ENCODE peak calls at places on chromosome 7, in four cellular contexts. One of them, this sample, is unnamed.

GRCh38 chr7:8422177-8422576 is 11.2 kb upstream of the NXPH1 start:
- DNase-seq in GM12878: no peak
- DNase-seq in HepG2: no peak
- DNase-seq in WTC11: no peak
- DNase-seq in this sample: no peak

GRCh38 chr7:17095001-17095574 is 203.4 kb upstream of the AHR start:
- DNase-seq in GM12878: no peak
- DNase-seq in WTC11: no peak
- DNase-seq in HepG2: no peak
- DNase-seq in this sample: no peak

GRCh38 chr7:139023076-139023475 is 12.8 kb downstream of the ZC3HAV1L start:
- DNase-seq in WTC11: no peak
- DNase-seq in GM12878: no peak
- DNase-seq in HepG2: no peak
- DNase-seq in this sample: no peak

GRCh38 chr7:27106181-27106905 is 3.9 kb upstream of the HOXA2 start:
- DNase-seq in WTC11: peak
- DNase-seq in HepG2: no peak
- DNase-seq in GM12878: no peak
- DNase-seq in this sample: no peak

GRCh38 chr7:81583882-81584533 is 185.8 kb downstream of the HGF start:
- DNase-seq in GM12878: no peak
- DNase-seq in WTC11: no peak
- DNase-seq in HepG2: no peak
- DNase-seq in this sample: no peak

GRCh38 chr7:30182186-30182585 is 47.4 kb downstream of the MTURN start:
- DNase-seq in GM12878: no peak
- DNase-seq in HepG2: no peak
- DNase-seq in WTC11: no peak
- DNase-seq in this sample: no peak

GRCh38 chr7:98133621-98134266 is 27.1 kb downstream of the LMTK2 start:
- DNase-seq in HepG2: peak
- DNase-seq in WTC11: no peak
- DNase-seq in GM12878: no peak
- DNase-seq in this sample: no peak

GRCh38 chr7:132677941-132678340 is 101.7 kb upstream of the PLXNA4 start:
- DNase-seq in GM12878: no peak
- DNase-seq in HepG2: no peak
- DNase-seq in WTC11: no peak
- DNase-seq in this sample: no peak

GRCh38 chr7:27453702-27454405 is 208.8 kb downstream of the HIBADH start:
- DNase-seq in HepG2: peak
- DNase-seq in GM12878: no peak
- DNase-seq in WTC11: no peak
- DNase-seq in this sample: no peak

GRCh38 chr7:91496251-91496820 is 232.1 kb downstream of the FZD1 start:
- DNase-seq in WTC11: no peak
- DNase-seq in HepG2: no peak
- DNase-seq in GM12878: no peak
- DNase-seq in this sample: no peak

GRCh38 chr7:100435401-100436304 is 644 bp downstream of the PPP1R35 start:
- DNase-seq in WTC11: peak
- DNase-seq in GM12878: no peak
- DNase-seq in HepG2: no peak
- DNase-seq in this sample: peak

GRCh38 chr7:97418312-97418711 is 300.8 kb downstream of the SDHAF3 start:
- DNase-seq in HepG2: no peak
- DNase-seq in WTC11: peak
- DNase-seq in GM12878: no peak
- DNase-seq in this sample: no peak

GRCh38 chr7:117949232-117949631 is 76.0 kb upstream of the CTTNBP2 start:
- DNase-seq in GM12878: no peak
- DNase-seq in WTC11: no peak
- DNase-seq in HepG2: no peak
- DNase-seq in this sample: no peak

GRCh38 chr7:108268200-108268820 is 138.1 kb upstream of the LAMB4 start:
- DNase-seq in GM12878: no peak
- DNase-seq in WTC11: no peak
- DNase-seq in HepG2: no peak
- DNase-seq in this sample: no peak

GRCh38 chr7:127976056-127976455 is 55.2 kb downstream of the LRRC4 start:
- DNase-seq in HepG2: no peak
- DNase-seq in GM12878: no peak
- DNase-seq in WTC11: no peak
- DNase-seq in this sample: no peak

GRCh38 chr7:7830122-7830878 is 111.9 kb upstream of the RPA3 start:
- DNase-seq in GM12878: no peak
- DNase-seq in WTC11: no peak
- DNase-seq in HepG2: peak
- DNase-seq in this sample: no peak

GRCh38 chr7:135385209-135385608 is 124.7 kb downstream of the CNOT4 start:
- DNase-seq in HepG2: no peak
- DNase-seq in GM12878: no peak
- DNase-seq in WTC11: no peak
- DNase-seq in this sample: peak

GRCh38 chr7:27781188-27781587 is 41.2 kb downstream of the TAX1BP1 start:
- DNase-seq in HepG2: no peak
- DNase-seq in GM12878: no peak
- DNase-seq in WTC11: no peak
- DNase-seq in this sample: no peak

GRCh38 chr7:117871778-117872538 is 1.3 kb downstream of the CTTNBP2 start:
- DNase-seq in GM12878: no peak
- DNase-seq in HepG2: no peak
- DNase-seq in WTC11: peak
- DNase-seq in this sample: no peak

GRCh38 chr7:45067582-45067981 is 21.2 kb downstream of the NACAD start:
- DNase-seq in WTC11: no peak
- DNase-seq in GM12878: no peak
- DNase-seq in HepG2: no peak
- DNase-seq in this sample: no peak

GRCh38 chr7:66696774-66697191 is 43.8 kb upstream of the RABGEF1 start:
- DNase-seq in GM12878: no peak
- DNase-seq in WTC11: no peak
- DNase-seq in HepG2: peak
- DNase-seq in this sample: peak

GRCh38 chr7:13800694-13801448 is 188.6 kb downstream of the ETV1 start:
- DNase-seq in GM12878: no peak
- DNase-seq in WTC11: no peak
- DNase-seq in HepG2: no peak
- DNase-seq in this sample: peak

GRCh38 chr7:151704969-151705743 is 171.8 kb downstream of the PRKAG2 start:
- DNase-seq in GM12878: no peak
- DNase-seq in WTC11: no peak
- DNase-seq in HepG2: no peak
- DNase-seq in this sample: peak

GRCh38 chr7:24721378-24722030 is 35.8 kb downstream of the GSDME start:
- DNase-seq in HepG2: no peak
- DNase-seq in GM12878: no peak
- DNase-seq in WTC11: no peak
- DNase-seq in this sample: no peak

GRCh38 chr7:32458025-32458424 is 32.2 kb downstream of the LSM5 start:
- DNase-seq in HepG2: no peak
- DNase-seq in WTC11: no peak
- DNase-seq in GM12878: no peak
- DNase-seq in this sample: no peak

GRCh38 chr7:22855049-22855392 is 32.4 kb upstream of the TOMM7 start:
- DNase-seq in GM12878: no peak
- DNase-seq in HepG2: no peak
- DNase-seq in WTC11: no peak
- DNase-seq in this sample: no peak

GRCh38 chr7:135321556-135321955 is 87.9 kb downstream of the STRA8 start:
- DNase-seq in HepG2: no peak
- DNase-seq in GM12878: no peak
- DNase-seq in WTC11: no peak
- DNase-seq in this sample: no peak

GRCh38 chr7:30493231-30493630 is 11.4 kb downstream of the GGCT start:
- DNase-seq in HepG2: peak
- DNase-seq in WTC11: no peak
- DNase-seq in GM12878: no peak
- DNase-seq in this sample: no peak

GRCh38 chr7:68162712-68163111 is 1166.1 kb downstream of the TYW1 start:
- DNase-seq in WTC11: no peak
- DNase-seq in GM12878: no peak
- DNase-seq in HepG2: no peak
- DNase-seq in this sample: no peak

GRCh38 chr7:7996568-7996967 is 28.0 kb downstream of the GLCCI1 start:
- DNase-seq in WTC11: no peak
- DNase-seq in GM12878: no peak
- DNase-seq in HepG2: peak
- DNase-seq in this sample: no peak

GRCh38 chr7:121076350-121077164 is 88.0 kb downstream of the CPED1 start:
- DNase-seq in HepG2: no peak
- DNase-seq in GM12878: no peak
- DNase-seq in WTC11: no peak
- DNase-seq in this sample: peak

GRCh38 chr7:101538596-101539459 is 90.3 kb downstream of the MYL10 start:
- DNase-seq in GM12878: no peak
- DNase-seq in WTC11: peak
- DNase-seq in HepG2: peak
- DNase-seq in this sample: peak

GRCh38 chr7:133697585-133697984 is 429.6 kb upstream of the LRGUK start:
- DNase-seq in GM12878: no peak
- DNase-seq in WTC11: no peak
- DNase-seq in HepG2: no peak
- DNase-seq in this sample: no peak

GRCh38 chr7:144869072-144869471 is 33.2 kb upstream of the TPK1 start:
- DNase-seq in HepG2: no peak
- DNase-seq in WTC11: no peak
- DNase-seq in GM12878: no peak
- DNase-seq in this sample: no peak

GRCh38 chr7:43296306-43296705 is 183.9 kb downstream of the HECW1 start:
- DNase-seq in HepG2: peak
- DNase-seq in WTC11: no peak
- DNase-seq in GM12878: no peak
- DNase-seq in this sample: peak

GRCh38 chr7:2641406-2642393 is 9.9 kb downstream of the TTYH3 start:
- DNase-seq in WTC11: peak
- DNase-seq in GM12878: peak
- DNase-seq in HepG2: peak
- DNase-seq in this sample: no peak

GRCh38 chr7:85177316-85177715 is 9.5 kb downstream of the SEMA3D start:
- DNase-seq in WTC11: no peak
- DNase-seq in HepG2: no peak
- DNase-seq in GM12878: no peak
- DNase-seq in this sample: no peak

GRCh38 chr7:96781919-96782318 is 72.3 kb upstream of the SEM1 start:
- DNase-seq in WTC11: no peak
- DNase-seq in HepG2: no peak
- DNase-seq in GM12878: no peak
- DNase-seq in this sample: no peak

GRCh38 chr7:153829523-153829922 is 222.7 kb upstream of the DPP6 start:
- DNase-seq in WTC11: no peak
- DNase-seq in GM12878: no peak
- DNase-seq in HepG2: no peak
- DNase-seq in this sample: no peak
- TF ChIP-seq ETV6 in WTC11: no peak
- TF ChIP-seq ETV6 in GM12878: no peak
- TF ChIP-seq ETV6 in HepG2: no peak
- TF ChIP-seq ETV6 in this sample: no peak

GRCh38 chr7:114488696-114489095 is 74.1 kb downstream of the FOXP2 start:
- DNase-seq in GM12878: no peak
- DNase-seq in HepG2: no peak
- DNase-seq in WTC11: no peak
- DNase-seq in this sample: no peak
- TF ChIP-seq ETV6 in GM12878: no peak
- TF ChIP-seq ETV6 in HepG2: no peak
- TF ChIP-seq ETV6 in WTC11: no peak
- TF ChIP-seq ETV6 in this sample: no peak

GRCh38 chr7:87538052-87538451 is 62.6 kb upstream of the ABCB4 start:
- DNase-seq in GM12878: no peak
- DNase-seq in HepG2: peak
- DNase-seq in WTC11: no peak
- DNase-seq in this sample: no peak
- TF ChIP-seq ETV6 in GM12878: no peak
- TF ChIP-seq ETV6 in HepG2: no peak
- TF ChIP-seq ETV6 in WTC11: no peak
- TF ChIP-seq ETV6 in this sample: no peak

DNA sequence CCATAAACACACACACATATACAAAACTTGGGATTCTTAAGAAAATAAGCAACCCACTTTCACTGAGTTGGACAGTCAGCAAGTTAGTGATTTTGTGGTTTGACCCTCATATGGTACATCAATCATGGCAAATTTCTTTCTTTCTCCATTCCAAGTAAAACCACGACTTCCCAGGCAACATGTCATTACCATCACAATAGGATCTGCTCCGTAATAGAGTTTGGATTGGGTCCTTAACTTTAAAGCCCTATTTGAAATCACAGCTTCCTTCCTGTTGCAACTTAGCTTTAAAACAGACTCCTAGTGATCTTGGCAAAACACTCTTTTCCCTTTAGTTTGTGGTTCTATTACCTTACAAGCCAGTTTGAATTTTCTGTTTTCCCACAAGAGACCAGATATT is 483.6 kb downstream of the INHBA start:
- DNase-seq in HepG2: no peak
- DNase-seq in WTC11: no peak
- DNase-seq in GM12878: no peak
- DNase-seq in this sample: no peak
- TF ChIP-seq ETV6 in HepG2: no peak
- TF ChIP-seq ETV6 in WTC11: no peak
- TF ChIP-seq ETV6 in GM12878: no peak
- TF ChIP-seq ETV6 in this sample: no peak

GRCh38 chr7:50676754-50677153 is 105.9 kb downstream of the GRB10 start:
- DNase-seq in GM12878: no peak
- DNase-seq in WTC11: no peak
- DNase-seq in HepG2: no peak
- DNase-seq in this sample: no peak
- TF ChIP-seq ETV6 in GM12878: no peak
- TF ChIP-seq ETV6 in WTC11: no peak
- TF ChIP-seq ETV6 in HepG2: no peak
- TF ChIP-seq ETV6 in this sample: no peak

GRCh38 chr7:116122972-116123595 is 87.3 kb upstream of the TES start:
- DNase-seq in GM12878: no peak
- DNase-seq in WTC11: no peak
- DNase-seq in HepG2: peak
- DNase-seq in this sample: peak
- TF ChIP-seq ETV6 in GM12878: no peak
- TF ChIP-seq ETV6 in WTC11: no peak
- TF ChIP-seq ETV6 in HepG2: no peak
- TF ChIP-seq ETV6 in this sample: no peak

This sample was measured in K562.